ENCODE peak calls at places on chromosome 7, in nine cellular contexts. J is HCT116, W is Peyer's patch, B is prostate gland, T is left ventricle myocardium inferior, G is aorta, M is adrenal gland, S is colonic mucosa, X is body of pancreas. K is an unnamed sample.

GRCh38 chr7:82521906-82522445 is 78.4 kb upstream of the CACNA2D1 start:
- DNase-seq in J (no peak), W (no peak), B (no peak), T (no peak), G (no peak), M (no peak), S (no peak), X (no peak), K (no peak)

GRCh38 chr7:42071372-42072261 is 165.4 kb downstream of the GLI3 start:
- DNase-seq in J (no peak), W (no peak), B (no peak), T (no peak), G (no peak), M (no peak), S (no peak), X (no peak), K (no peak)

GRCh38 chr7:148515728-148516715 is 74.5 kb upstream of the C7orf33 start:
- DNase-seq in J (no peak), W (no peak), B (no peak), T (no peak), G (no peak), M (no peak), S (no peak), X (no peak), K (no peak)

GRCh38 chr7:53756946-53757345 is 721.5 kb downstream of the POM121L12 start:
- DNase-seq in J (no peak), W (no peak), B (no peak), T (no peak), G (no peak), M (no peak), S (no peak), X (no peak), K (no peak)

GRCh38 chr7:19404912-19405329 is 259.7 kb upstream of the FERD3L start:
- DNase-seq in J (peak; percentile 57), W (no peak), B (no peak), T (no peak), G (no peak), M (no peak), S (no peak), X (no peak), K (no peak)

GRCh38 chr7:155531686-155532085 is 14.7 kb downstream of the CNPY1 start:
- DNase-seq in J (no peak), W (no peak), B (no peak), T (no peak), G (no peak), M (no peak), S (no peak), X (no peak), K (no peak)

GRCh38 chr7:2924866-2925840 is 81.0 kb upstream of the GNA12 start:
- DNase-seq in J (no peak), W (no peak), B (no peak), T (peak; percentile 8), G (peak; percentile 35), M (no peak), S (no peak), X (no peak), K (peak; percentile 16)

GRCh38 chr7:48710995-48711394 is 213.4 kb upstream of the CDC14C start:
- DNase-seq in J (no peak), W (no peak), B (no peak), T (no peak), G (no peak), M (no peak), S (no peak), X (no peak), K (no peak)

GRCh38 chr7:20653636-20654035 is 38.2 kb downstream of the ABCB5 start:
- DNase-seq in J (no peak), W (no peak), B (no peak), T (no peak), G (no peak), M (no peak), S (no peak), X (no peak), K (no peak)

GRCh38 chr7:54961391-54961790 is 57.4 kb upstream of the EGFR start:
- DNase-seq in J (no peak), W (no peak), B (no peak), T (no peak), G (no peak), M (no peak), S (no peak), X (no peak), K (no peak)

GRCh38 chr7:57651006-57651405 is 201.0 kb downstream of the ZNF716 start:
- DNase-seq in J (no peak), W (no peak), B (no peak), T (no peak), G (no peak), M (no peak), S (no peak), X (no peak), K (peak; percentile 68)

GRCh38 chr7:33757563-33758165 is 147.7 kb upstream of the BMPER start:
- DNase-seq in J (no peak), W (peak; percentile 22), B (peak; percentile 25), T (no peak), G (no peak), M (peak; percentile 66), S (peak; percentile 42), X (peak; percentile 33), K (no peak)

GRCh38 chr7:88106430-88106829 is 113.4 kb downstream of the SRI start:
- DNase-seq in J (no peak), W (no peak), B (no peak), T (no peak), G (no peak), M (no peak), S (no peak), X (no peak), K (no peak)

GRCh38 chr7:155868955-155869783 is 56.9 kb upstream of the SHH start:
- DNase-seq in J (no peak), W (no peak), B (no peak), T (no peak), G (no peak), M (peak; percentile 48), S (peak; percentile 15), X (peak; percentile 1), K (no peak)

GRCh38 chr7:54813398-54813797 is 54.4 kb upstream of the SEC61G start:
- DNase-seq in J (no peak), W (no peak), B (no peak), T (peak; percentile 43), G (peak; percentile 73), M (no peak), S (no peak), X (no peak), K (no peak)

GRCh38 chr7:154627571-154628290 is 375.2 kb downstream of the PAXIP1 start:
- DNase-seq in J (no peak), W (no peak), B (no peak), T (no peak), G (no peak), M (no peak), S (no peak), X (no peak), K (no peak)

GRCh38 chr7:7098280-7098818 is 84.0 kb upstream of the C1GALT1 start:
- DNase-seq in J (no peak), W (no peak), B (no peak), T (no peak), G (no peak), M (no peak), S (no peak), X (no peak), K (no peak)

GRCh38 chr7:116871061-116871700 is 8.8 kb downstream of the CAPZA2 start:
- DNase-seq in J (no peak), W (no peak), B (no peak), T (no peak), G (no peak), M (no peak), S (no peak), X (no peak), K (no peak)

GRCh38 chr7:136114966-136115762 is 138.0 kb upstream of the MTPN start:
- DNase-seq in J (peak; percentile 13), W (peak; percentile 20), B (no peak), T (no peak), G (no peak), M (peak; percentile 78), S (peak; percentile 44), X (peak; percentile 52), K (no peak)

GRCh38 chr7:100452513-100452912 is 11.5 kb downstream of the SPACDR start:
- DNase-seq in J (no peak), W (no peak), B (no peak), T (no peak), G (no peak), M (no peak), S (no peak), X (no peak), K (no peak)

DNA sequence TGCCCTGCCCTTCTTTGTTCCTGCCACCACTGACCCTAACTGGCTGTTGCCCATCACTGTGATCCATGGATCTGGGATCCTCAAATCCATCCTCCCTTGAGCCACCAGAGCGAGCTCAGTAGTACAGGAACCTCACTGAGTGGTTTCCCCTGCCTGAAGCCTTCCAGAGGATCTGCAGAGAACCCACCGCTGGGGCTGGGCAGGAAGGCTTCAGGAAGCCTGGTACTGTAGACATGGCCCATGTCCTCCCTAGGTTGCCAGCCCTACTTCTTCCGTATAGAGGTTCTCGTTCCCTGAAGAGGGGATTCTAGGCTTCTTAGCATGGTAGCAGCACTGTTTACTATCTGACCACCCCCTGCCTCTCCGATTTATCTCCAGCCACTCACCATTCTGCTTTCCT is 687.3 kb upstream of the FOXK1 start:
- DNase-seq in J (no peak), W (no peak), B (no peak), T (no peak), G (no peak), M (no peak), S (no peak), X (no peak), K (no peak)
- H3K27me3 ChIP-seq in J (peaks cover 5% of the 10 kb centered on the region), W (no peaks in the 10 kb centered on the region), B (no peaks in the 10 kb centered on the region), T (peaks cover 8% of the 10 kb centered on the region), G (no peaks in the 10 kb centered on the region), M (peaks cover 6% of the 10 kb centered on the region), S (no peaks in the 10 kb centered on the region), X (no peaks in the 10 kb centered on the region), K (no peaks in the 10 kb centered on the region)

GRCh38 chr7:151174246-151175046 is 7.0 kb upstream of the GBX1 start:
- DNase-seq in J (no peak), W (no peak), B (no peak), T (no peak), G (no peak), M (peak; percentile 63), S (no peak), X (peak; percentile 42), K (no peak)
- H3K27me3 ChIP-seq in J (no peaks in the 10 kb centered on the region), W (peaks cover 4% of the 10 kb centered on the region), B (no peaks in the 10 kb centered on the region), T (peaks cover 66% of the 10 kb centered on the region), G (no peaks in the 10 kb centered on the region), M (peaks cover 14% of the 10 kb centered on the region), S (no peaks in the 10 kb centered on the region), X (peaks cover 11% of the 10 kb centered on the region), K (peaks cover 94% of the 10 kb centered on the region)

GRCh38 chr7:157517782-157518513 is 181.1 kb downstream of the DNAJB6 start:
- DNase-seq in J (no peak), W (no peak), B (no peak), T (no peak), G (no peak), M (no peak), S (no peak), X (no peak), K (peak; percentile 16)
- H3K27me3 ChIP-seq in J (no peaks in the 10 kb centered on the region), W (no peaks in the 10 kb centered on the region), B (no peaks in the 10 kb centered on the region), T (peaks cover 78% of the 10 kb centered on the region), G (no peaks in the 10 kb centered on the region), M (no peaks in the 10 kb centered on the region), S (no peaks in the 10 kb centered on the region), X (no peaks in the 10 kb centered on the region), K (peaks cover 53% of the 10 kb centered on the region)

DNA sequence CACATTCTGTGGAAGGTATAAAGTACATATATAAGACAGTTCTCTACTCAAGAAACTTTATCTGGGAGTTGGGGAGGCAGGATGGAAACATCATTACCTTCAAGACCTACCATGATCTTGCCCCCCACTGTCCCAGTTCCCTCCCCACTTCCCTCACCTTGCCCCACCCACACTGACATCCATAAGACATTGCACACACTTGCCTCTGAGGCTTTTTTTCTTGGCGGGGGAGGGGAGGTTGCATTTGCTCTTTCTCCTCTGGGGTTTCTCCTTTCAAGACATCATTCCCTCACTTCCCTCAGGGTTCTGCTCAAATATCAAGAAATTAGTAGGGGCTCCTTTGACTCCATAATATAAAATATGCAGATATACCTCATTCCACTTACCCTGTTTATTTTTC is 276.0 kb downstream of the ARL4A start:
- DNase-seq in J (no peak), W (no peak), B (no peak), T (no peak), G (no peak), M (no peak), S (no peak), X (no peak), K (no peak)
- H3K27me3 ChIP-seq in J (no peaks in the 10 kb centered on the region), W (no peaks in the 10 kb centered on the region), B (no peaks in the 10 kb centered on the region), T (no peaks in the 10 kb centered on the region), G (no peaks in the 10 kb centered on the region), M (no peaks in the 10 kb centered on the region), S (no peaks in the 10 kb centered on the region), X (no peaks in the 10 kb centered on the region), K (no peaks in the 10 kb centered on the region)

K was measured in left lung.